ENCODE peak calls at places on chromosome 1, in eight cellular contexts. P, T, W, Z, K, U, D and X are unnamed samples.

GRCh38 chr1:68119445-68119844 is 69.0 kb upstream of the DIRAS3 start:
- DNase-seq in U (no peak), K (no peak), Z (no peak), D (no peak), P (no peak), W (no peak), T (no peak), X (no peak)

GRCh38 chr1:183989078-183989577 is 48.4 kb downstream of the COLGALT2 start:
- DNase-seq in D (peak; percentile 5), T (no peak), W (peak; percentile 30), Z (peak; percentile 66), U (peak; percentile 87), P (peak; percentile 35), K (no peak), X (peak; percentile 6)

GRCh38 chr1:7043232-7043549 is 257.9 kb downstream of the CAMTA1 start:
- DNase-seq in K (no peak), D (no peak), U (no peak), W (no peak), T (no peak), P (no peak), Z (no peak), X (no peak)

GRCh38 chr1:198529414-198529813 is 11.1 kb downstream of the ATP6V1G3 start:
- DNase-seq in P (no peak), U (peak; percentile 84), K (no peak), T (no peak), Z (no peak), D (no peak), W (no peak), X (no peak)

GRCh38 chr1:4880621-4881020 is 226.2 kb downstream of the AJAP1 start:
- DNase-seq in T (no peak), Z (no peak), P (no peak), W (no peak), U (no peak), D (no peak), K (no peak), X (no peak)

GRCh38 chr1:234719454-234720258 is 109.7 kb upstream of the IRF2BP2 start:
- DNase-seq in P (no peak), K (no peak), W (no peak), U (no peak), T (no peak), D (no peak), Z (no peak), X (no peak)

GRCh38 chr1:54335396-54336056 is 70.7 kb downstream of the SSBP3 start:
- DNase-seq in W (no peak), D (peak; percentile 75), U (peak; percentile 92), Z (peak; percentile 87), K (peak; percentile 24), P (no peak), T (no peak), X (peak; percentile 54)

GRCh38 chr1:201397675-201398074 is 1.4 kb downstream of the LAD1 start:
- DNase-seq in Z (no peak), U (no peak), W (no peak), P (no peak), K (no peak), D (peak; percentile 64), T (no peak), X (no peak)

GRCh38 chr1:103441342-103441741 is 84.2 kb upstream of the RNPC3 start:
- DNase-seq in T (no peak), Z (no peak), D (no peak), U (no peak), P (no peak), K (no peak), W (no peak), X (no peak)